ENCODE peak calls at places on chromosomes 13 and 19, in six cellular contexts. F is AG09309, R is tibial artery, L is heart left ventricle, B is aorta, V is gastrocnemius medialis. P is an unnamed sample.

GRCh38 chr19:5621945-5622464 is 571 bp downstream of the SAFB2 start:
- DNase-seq in F (no peak), B (no peak), R (peak), V (no peak), L (peak), P (peak)

GRCh38 chr13:93227280-93227905 is 786 bp downstream of the GPC6 start:
- DNase-seq in L (no peak), F (peak), R (peak), B (peak), V (no peak), P (peak)

GRCh38 chr13:23671367-23671766 is 101.2 kb downstream of the TNFRSF19 start:
- DNase-seq in B (no peak), L (no peak), V (no peak), R (no peak), F (peak), P (no peak)

GRCh38 chr13:75194717-75195116 is 287.3 kb downstream of the TBC1D4 start:
- DNase-seq in R (peak), L (peak), V (no peak), B (no peak), F (no peak), P (no peak)

GRCh38 chr19:51576850-51577249 is 5.8 kb downstream of the ZNF175 start:
- DNase-seq in L (no peak), R (no peak), V (no peak), F (no peak), B (no peak), P (no peak)

GRCh38 chr19:35692010-35692409 is 12.3 kb upstream of the ZBTB32 start:
- DNase-seq in L (no peak), R (no peak), B (no peak), F (no peak), V (no peak), P (peak)

GRCh38 chr19:52935434-52935833 is 12.2 kb upstream of the ZNF888 start:
- DNase-seq in F (peak), V (no peak), L (no peak), R (no peak), B (no peak), P (peak)

GRCh38 chr13:107960301-107960700 is 255.0 kb downstream of the LIG4 start:
- DNase-seq in F (no peak), B (no peak), V (no peak), L (no peak), R (no peak), P (no peak)

GRCh38 chr19:30695171-30695875 is 323.1 kb downstream of the ZNF536 start:
- DNase-seq in F (no peak), L (no peak), R (no peak), V (no peak), B (no peak), P (no peak)

GRCh38 chr19:18610245-18610555 is 2.5 kb upstream of the TMEM59L start:
- DNase-seq in L (no peak), F (no peak), V (no peak), B (no peak), R (no peak), P (no peak)

GRCh38 chr19:6801397-6802086 is 29.0 kb downstream of the VAV1 start:
- DNase-seq in L (peak), F (no peak), V (peak), B (peak), R (peak), P (peak)

GRCh38 chr13:74316531-74316930 is 182.3 kb upstream of the KLF12 start:
- DNase-seq in V (no peak), L (no peak), F (no peak), R (no peak), B (no peak), P (peak)

GRCh38 chr19:1401138-1401888 is at the start of gene GAMT:
- DNase-seq in V (no peak), L (peak), R (no peak), F (no peak), B (no peak), P (peak)

GRCh38 chr19:48896191-48896720 is 2.3 kb downstream of the TULP2 start:
- DNase-seq in F (no peak), V (no peak), B (peak), L (peak), R (peak), P (no peak)

GRCh38 chr19:30557212-30557611 is 185.0 kb downstream of the ZNF536 start:
- DNase-seq in B (no peak), R (no peak), L (no peak), F (no peak), V (no peak), P (peak)

GRCh38 chr13:72290962-72291681 is 424.1 kb upstream of the DACH1 start:
- DNase-seq in V (no peak), B (no peak), L (no peak), F (no peak), R (no peak), P (peak)

GRCh38 chr13:26011996-26012688 is 39.7 kb downstream of the SHISA2 start:
- DNase-seq in R (no peak), F (no peak), B (no peak), V (no peak), L (no peak), P (no peak)

GRCh38 chr19:37251308-37252229 is 33.6 kb downstream of the ZNF383 start:
- DNase-seq in L (peak), B (peak), R (peak), V (peak), F (peak), P (peak)

GRCh38 chr13:18212873-18213272 is 968.8 kb downstream of the TUBA3C start:
- DNase-seq in R (no peak), F (no peak), B (no peak), V (peak), L (peak), P (no peak)

GRCh38 chr19:50486823-50487515 is 10.3 kb upstream of the GARIN5A start:
- DNase-seq in L (no peak), R (no peak), V (no peak), B (peak), F (no peak), P (peak)

GRCh38 chr13:107730835-107731234 is 484.5 kb downstream of the LIG4 start:
- DNase-seq in R (no peak), V (no peak), F (peak), L (no peak), B (no peak), P (no peak)

GRCh38 chr13:45951724-45952123 is 100.2 kb upstream of the SIAH3 start:
- DNase-seq in B (no peak), F (no peak), R (no peak), V (no peak), L (no peak), P (no peak)

GRCh38 chr13:74210693-74211393 is 76.6 kb upstream of the KLF12 start:
- DNase-seq in L (no peak), B (no peak), R (peak), F (peak), V (peak), P (peak)

GRCh38 chr13:112575680-112576079 is 12.3 kb downstream of the TUBGCP3 start:
- DNase-seq in B (no peak), F (no peak), V (no peak), R (no peak), L (no peak), P (no peak)

GRCh38 chr13:66826398-66826797 is 403.7 kb downstream of the PCDH9 start:
- DNase-seq in V (no peak), B (no peak), L (no peak), F (no peak), R (no peak), P (no peak)
- H3K4me3 ChIP-seq in V (no peak), B (no peak), L (no peak), F (no peak), R (no peak), P (no peak)

GRCh38 chr13:31944262-31945160 is 87.1 kb upstream of the FRY start:
- DNase-seq in R (no peak), F (no peak), L (no peak), V (no peak), B (no peak), P (no peak)

GRCh38 chr13:31943591-31943990 is 88.0 kb upstream of the FRY start:
- DNase-seq in F (no peak), V (no peak), L (no peak), R (no peak), B (no peak), P (no peak)

GRCh38 chr13:31945202-31945978 is 86.2 kb upstream of the FRY start:
- DNase-seq in B (peak), R (peak), V (peak), F (peak), L (peak), P (peak)

DNA sequence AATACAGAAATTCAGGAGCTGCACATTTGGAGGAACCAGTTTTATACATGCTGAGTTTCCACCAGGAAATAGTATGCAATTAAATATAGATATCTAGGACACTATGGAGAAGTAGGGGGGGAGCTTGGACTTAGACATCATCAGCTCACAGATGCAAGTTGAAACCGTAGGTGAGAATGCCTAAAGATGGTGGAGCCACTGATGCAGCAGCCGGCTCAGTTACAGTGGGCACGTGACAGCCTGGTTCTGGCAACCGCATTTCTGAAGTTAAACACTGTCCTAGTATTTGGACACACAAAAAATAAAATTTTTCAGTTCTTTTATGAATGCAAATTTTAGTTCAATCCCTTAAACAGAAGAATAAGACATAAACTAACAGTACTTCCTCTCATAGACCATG is 91.5 kb upstream of the FRY start:
- DNase-seq in V (no peak), L (no peak), R (no peak), F (no peak), B (no peak), P (no peak)
- H3K4me3 ChIP-seq in V (no peak), L (no peak), R (no peak), F (no peak), B (no peak), P (no peak)

DNA sequence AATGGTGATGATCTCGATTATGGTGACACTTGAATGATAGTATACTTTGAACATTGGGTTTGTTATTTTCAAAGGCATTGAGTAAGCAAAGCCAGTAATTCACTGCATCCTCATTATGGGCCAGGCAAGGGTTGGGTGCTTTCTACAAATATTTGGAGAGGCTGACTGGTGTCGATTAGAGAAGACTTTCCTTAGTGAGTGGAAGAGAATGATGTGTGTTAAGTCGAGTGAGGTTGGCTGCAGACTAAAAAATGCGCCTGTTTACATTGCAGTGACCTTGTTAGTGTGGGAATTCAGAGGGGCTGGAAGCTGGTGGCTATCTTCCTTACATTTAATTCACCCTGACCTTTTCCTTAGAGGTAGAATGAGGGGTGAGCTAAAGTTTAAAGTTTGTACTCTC is 22.4 kb upstream of the RNF113B start:
- DNase-seq in L (no peak), V (no peak), R (no peak), F (no peak), B (no peak), P (no peak)
- H3K4me3 ChIP-seq in L (no peak), V (no peak), R (no peak), F (no peak), B (no peak), P (no peak)

DNA sequence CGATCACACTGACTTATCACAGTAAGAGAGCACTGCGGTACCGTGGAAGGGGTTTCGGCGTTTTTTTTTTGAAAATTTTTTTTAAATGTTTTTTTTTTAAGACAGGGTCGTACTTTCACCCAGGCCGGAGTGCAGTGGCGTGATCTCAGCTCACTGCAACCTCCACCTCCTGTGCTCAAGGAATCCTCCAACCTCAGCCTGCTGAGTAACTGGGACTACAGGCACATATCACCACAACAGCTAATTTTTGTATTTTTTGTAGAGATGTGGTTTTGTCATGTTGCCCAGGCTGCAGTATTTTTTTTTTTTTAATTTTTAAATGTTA is 19.0 kb downstream of the LTBP4 start:
- DNase-seq in L (no peak), V (no peak), R (no peak), F (no peak), B (no peak), P (no peak)
- H3K4me3 ChIP-seq in L (no peak), V (no peak), R (no peak), F (no peak), B (no peak), P (no peak)

GRCh38 chr13:87669379-87669978 is 1.7 kb upstream of the SLITRK5 start:
- DNase-seq in F (no peak), B (no peak), V (no peak), R (no peak), L (no peak), P (peak)

GRCh38 chr13:87674143-87674772 is 3.1 kb downstream of the SLITRK5 start:
- DNase-seq in F (no peak), L (no peak), B (no peak), R (no peak), V (no peak), P (no peak)

GRCh38 chr13:87671031-87671823 is at the start of gene SLITRK5:
- DNase-seq in L (peak), V (peak), B (peak), R (peak), F (no peak), P (peak)

GRCh38 chr13:87675851-87676250 is 4.7 kb downstream of the SLITRK5 start:
- DNase-seq in R (no peak), F (no peak), V (no peak), L (no peak), B (no peak), P (no peak)

GRCh38 chr13:87671824-87672603 is 843 bp downstream of the SLITRK5 start:
- DNase-seq in R (peak), V (no peak), F (no peak), B (peak), L (no peak), P (no peak)
- H3K4me3 ChIP-seq in R (peak), V (peak), F (peak), B (peak), L (peak), P (peak)

GRCh38 chr19:45646345-45646698 is 7.1 kb upstream of the EML2 start:
- DNase-seq in R (no peak), L (no peak), B (no peak), F (no peak), V (no peak), P (no peak)
- H3K4me3 ChIP-seq in R (no peak), L (peak), B (no peak), F (no peak), V (peak), P (peak)

DNA sequence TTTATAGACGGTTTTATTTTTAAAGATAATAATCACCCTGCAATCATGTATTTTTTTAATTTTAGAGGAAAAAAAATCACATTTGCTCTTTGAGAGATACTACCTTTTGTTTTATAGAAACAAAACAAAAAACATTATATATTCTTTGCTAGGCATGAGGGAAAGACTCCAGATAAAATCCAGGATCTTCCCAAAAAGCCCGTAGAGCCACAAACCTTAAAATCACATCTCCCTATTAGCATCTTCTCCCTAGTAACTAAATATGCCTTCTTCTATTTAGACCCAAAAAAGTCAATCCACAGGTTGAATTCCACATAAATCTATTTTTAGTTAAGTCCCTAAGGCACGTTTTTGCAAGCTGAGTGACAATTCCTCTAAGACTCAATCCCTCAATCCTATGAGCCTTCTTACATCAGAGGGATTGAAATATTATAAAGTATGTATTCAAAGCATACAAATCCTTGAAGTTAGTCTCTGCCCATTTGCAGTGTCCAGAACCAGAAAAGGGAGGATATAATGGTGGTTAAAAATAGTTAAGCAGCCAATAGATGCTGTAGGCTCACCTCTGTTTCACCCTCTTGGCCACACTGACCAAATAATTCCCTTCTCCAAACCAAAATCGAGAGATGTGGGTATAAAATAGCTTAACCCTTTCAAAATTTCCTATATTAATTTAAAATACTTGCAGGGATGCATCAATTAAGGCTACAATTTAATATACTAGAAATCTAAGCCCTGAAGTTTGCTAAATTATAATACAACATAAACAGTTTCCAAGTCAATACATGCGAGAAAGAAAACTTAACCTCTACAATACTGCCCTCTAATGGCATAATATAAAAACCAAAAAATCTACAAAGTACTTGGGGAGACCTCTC is 64.0 kb downstream of the SERP2 start:
- DNase-seq in V (no peak), R (no peak), L (no peak), F (no peak), B (no peak), P (peak)
- H3K4me3 ChIP-seq in V (peak), R (peak), L (peak), F (peak), B (peak), P (peak)

DNA sequence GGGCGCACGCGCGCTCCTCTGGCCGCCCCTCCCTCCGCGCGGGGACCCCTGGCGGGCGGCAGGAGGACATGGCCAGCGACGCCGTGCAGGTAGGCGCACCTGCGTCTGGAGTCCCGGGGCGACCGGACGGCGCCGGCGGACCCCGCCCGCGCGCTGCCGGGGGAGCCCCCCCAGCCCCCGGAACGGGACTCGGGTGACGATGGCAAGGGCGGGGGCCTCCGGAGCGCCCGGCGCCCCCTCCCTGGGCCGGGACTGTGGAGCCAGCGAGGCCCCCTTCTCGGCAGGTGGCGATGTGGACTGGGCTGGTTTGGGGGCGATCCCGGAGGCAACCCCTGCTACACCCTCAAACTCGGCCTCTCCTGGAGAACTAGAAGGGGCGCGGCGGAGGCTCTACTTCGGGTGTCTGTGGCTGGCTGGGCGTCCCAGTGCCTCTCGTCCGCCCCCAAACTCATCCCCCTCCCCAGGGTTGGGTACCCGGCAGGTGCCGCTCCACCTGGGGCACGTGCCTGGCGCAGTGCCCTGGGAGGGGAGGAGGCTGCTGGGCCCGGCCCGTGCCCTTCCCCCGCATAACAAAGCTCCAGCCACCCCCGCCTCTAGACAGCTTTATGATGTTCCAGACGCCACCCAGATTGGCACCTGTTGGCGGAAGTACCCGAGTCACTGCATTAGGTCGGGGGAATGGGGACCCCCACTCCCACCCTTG is 499 bp downstream of the PKN1 start:
- DNase-seq in B (no peak), V (no peak), L (no peak), F (no peak), R (no peak), P (peak)
- H3K4me3 ChIP-seq in B (peak), V (peak), L (peak), F (peak), R (peak), P (peak)

GRCh38 chr19:47601180-47601904 is 7.6 kb upstream of the BICRA start:
- DNase-seq in R (no peak), V (no peak), L (no peak), F (no peak), B (no peak), P (peak)

GRCh38 chr19:47595937-47596336 is 13.0 kb upstream of the BICRA start:
- DNase-seq in R (no peak), L (no peak), F (no peak), V (no peak), B (no peak), P (no peak)

GRCh38 chr19:47593860-47594259 is 15.1 kb upstream of the BICRA start:
- DNase-seq in V (no peak), F (no peak), R (no peak), L (no peak), B (no peak), P (no peak)

GRCh38 chr19:47600246-47601179 is 8.4 kb upstream of the BICRA start:
- DNase-seq in F (peak), R (peak), L (peak), V (peak), B (peak), P (peak)

DNA sequence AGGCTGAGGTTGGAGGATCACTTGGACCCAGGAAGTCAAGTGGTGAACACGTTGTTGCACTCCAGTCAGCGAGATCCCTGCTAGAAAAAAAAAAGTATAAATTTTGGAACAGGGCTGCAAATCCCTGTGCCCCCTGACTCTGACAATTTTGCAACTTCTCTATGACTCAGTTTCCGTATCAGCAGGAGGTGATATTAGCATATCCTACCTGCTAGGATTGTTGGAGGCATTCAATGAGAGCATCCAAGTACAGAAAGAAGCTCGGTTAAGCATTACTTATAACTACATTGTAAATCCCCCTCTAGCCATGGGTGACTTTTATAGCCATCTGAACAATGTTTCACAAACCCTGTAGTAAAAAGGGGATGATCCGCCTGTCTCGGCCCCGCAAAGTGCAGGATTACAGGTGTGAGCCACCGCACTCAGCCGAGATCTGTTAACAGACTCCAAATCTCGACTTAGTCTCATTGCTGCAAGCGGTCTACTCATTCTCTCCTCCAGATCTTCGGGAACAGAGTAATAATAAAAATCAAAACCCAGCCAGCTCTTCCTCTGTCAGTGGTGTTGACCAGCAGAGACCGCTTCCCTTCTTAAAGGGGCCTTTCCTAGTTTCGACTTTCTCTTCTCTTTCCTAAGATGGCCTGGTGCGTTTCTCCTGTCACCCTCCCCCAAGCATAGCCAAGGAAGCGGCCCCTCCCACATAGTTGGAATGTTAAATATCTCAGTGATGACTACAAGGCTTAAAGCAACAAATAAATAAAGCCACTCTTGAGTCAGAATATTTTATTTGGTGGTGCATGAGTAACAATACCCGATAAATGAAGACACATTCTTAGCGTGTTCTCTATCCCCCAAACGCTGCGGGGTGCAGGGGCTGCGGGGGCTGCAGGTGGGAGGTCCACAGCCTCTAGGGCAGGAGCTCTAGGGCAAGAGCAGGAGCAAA is 10.3 kb upstream of the BICRA start:
- DNase-seq in R (peak), L (peak), B (peak), V (peak), F (peak), P (peak)
- H3K4me3 ChIP-seq in R (peak), L (no peak), B (no peak), V (peak), F (peak), P (peak)